ENCODE peak calls at places on chromosomes 16 and 17, in seven cellular contexts. X, H, T, A, R, L and K are unnamed samples.
A peak's percentile ranks its signal among the peaks of the same experiment; 100 is the strongest.

GRCh38 chr16:64391009-64391663 is 730.7 kb downstream of the CDH11 start:
- ATAC-seq in T (no peak), X (peak; percentile 90), A (peak; percentile 92), R (no peak), L (no peak), H (no peak), K (no peak)

GRCh38 chr16:14097182-14097951 is 26.2 kb downstream of the MRTFB start:
- ATAC-seq in X (no peak), R (peak; percentile 94), L (no peak), T (no peak), H (no peak), A (no peak), K (no peak)

GRCh38 chr16:11306997-11307638 is 26.0 kb upstream of the PRM1 start:
- ATAC-seq in A (no peak), R (peak; percentile 84), T (no peak), X (no peak), H (no peak), L (no peak), K (no peak)

GRCh38 chr16:4496305-4496704 is 20.1 kb downstream of the HMOX2 start:
- ATAC-seq in T (no peak), R (peak; percentile 37), X (peak; percentile 6), L (no peak), H (no peak), A (no peak), K (no peak)

GRCh38 chr17:14395255-14395654 is 94.4 kb downstream of the HS3ST3B1 start:
- ATAC-seq in T (no peak), A (no peak), H (no peak), R (no peak), X (no peak), L (no peak), K (no peak)

GRCh38 chr17:81673561-81674258 is 7.2 kb downstream of the CCDC137 start:
- ATAC-seq in R (no peak), L (no peak), H (no peak), A (no peak), X (no peak), T (no peak), K (no peak)

GRCh38 chr16:525123-525519 is 2.4 kb upstream of the CAPN15 start:
- ATAC-seq in X (no peak), T (no peak), H (no peak), R (no peak), A (no peak), L (no peak), K (no peak)

GRCh38 chr17:34567665-34568064 is 11.7 kb upstream of the TMEM132E start:
- ATAC-seq in A (no peak), R (no peak), X (no peak), L (no peak), T (no peak), H (no peak), K (no peak)

GRCh38 chr17:54992797-54993639 is 24.5 kb downstream of the STXBP4 start:
- ATAC-seq in L (peak; percentile 38), T (no peak), R (peak; percentile 72), X (peak; percentile 89), A (no peak), H (peak; percentile 31), K (no peak)

GRCh38 chr17:80095038-80095843 is 6.1 kb upstream of the GAA start:
- ATAC-seq in H (no peak), T (no peak), A (no peak), L (no peak), X (no peak), R (no peak), K (no peak)

GRCh38 chr16:4733747-4734062 is 366 bp downstream of the ANKS3 start:
- ATAC-seq in L (peak; percentile 19), T (peak; percentile 10), R (peak; percentile 2), H (no peak), X (peak; percentile 1), A (peak; percentile 3), K (peak; percentile 1)

GRCh38 chr16:2341456-2342447 is 1.2 kb upstream of the ABCA3 start:
- ATAC-seq in X (no peak), T (no peak), H (no peak), R (no peak), L (no peak), A (no peak), K (no peak)

GRCh38 chr17:58648236-58648635 is 43.6 kb downstream of the TEX14 start:
- ATAC-seq in T (no peak), X (no peak), A (no peak), H (no peak), R (no peak), L (no peak), K (no peak)

GRCh38 chr16:19598805-19599204 is 43.3 kb downstream of the VPS35L start:
- ATAC-seq in H (no peak), R (no peak), L (no peak), X (no peak), A (no peak), T (no peak), K (no peak)

GRCh38 chr17:69608114-69608513 is 193.6 kb downstream of the MAP2K6 start:
- ATAC-seq in T (no peak), X (peak; percentile 14), A (no peak), R (no peak), L (no peak), H (no peak), K (no peak)

GRCh38 chr16:88771294-88771772 is 13.7 kb downstream of the PIEZO1 start:
- ATAC-seq in A (no peak), T (no peak), X (peak; percentile 25), L (no peak), R (no peak), H (no peak), K (no peak)

GRCh38 chr17:62892870-62893338 is 73.1 kb upstream of the TANC2 start:
- ATAC-seq in A (peak; percentile 87), X (peak; percentile 83), R (peak; percentile 85), L (peak; percentile 76), T (peak; percentile 91), H (peak; percentile 85), K (peak; percentile 71)

GRCh38 chr17:72696156-72696555 is 396.3 kb downstream of the SLC39A11 start:
- ATAC-seq in H (no peak), A (no peak), T (no peak), R (no peak), X (no peak), L (no peak), K (no peak)